ENCODE peak calls at places on chromosomes 3 and 15, in five cellular contexts. F is astrocyte of the spinal cord, Q is iris pigment epithelial cell, M is NCI-H1105, Y is aorta. J is an unnamed sample.

GRCh38 chr15:69996321-69996720 is 101.4 kb downstream of the TLE3 start:
- DNase-seq in F (no peak), Y (no peak), M (peak), Q (no peak), J (no peak)

GRCh38 chr3:2156244-2156847 is 57.7 kb downstream of the CNTN4 start:
- DNase-seq in M (no peak), Q (no peak), Y (no peak), F (no peak), J (peak)

GRCh38 chr3:8996681-8997121 is 33.4 kb upstream of the RAD18 start:
- DNase-seq in Y (no peak), F (peak), M (no peak), Q (peak), J (no peak)

GRCh38 chr3:10758304-10759037 is 57.6 kb upstream of the SLC6A11 start:
- DNase-seq in M (no peak), Y (peak), F (peak), Q (peak), J (peak)

GRCh38 chr3:61253756-61254155 is 2.5 kb upstream of the FHIT start:
- DNase-seq in Y (no peak), M (no peak), F (no peak), Q (no peak), J (no peak)

GRCh38 chr3:130789678-130790340 is 43.2 kb upstream of the PIK3R4 start:
- DNase-seq in M (no peak), F (no peak), Y (no peak), Q (no peak), J (peak)

GRCh38 chr15:88543065-88543776 is 3.3 kb downstream of the DET1 start:
- DNase-seq in F (no peak), Y (no peak), Q (no peak), M (no peak), J (no peak)

GRCh38 chr3:72246685-72247084 is 461.7 kb upstream of the PROK2 start:
- DNase-seq in M (no peak), Q (no peak), Y (no peak), F (no peak), J (no peak)

GRCh38 chr3:115494826-115495225 is 128.5 kb upstream of the GAP43 start:
- DNase-seq in Q (no peak), Y (no peak), M (peak), F (no peak), J (no peak)

GRCh38 chr15:98727115-98728040 is 79.0 kb downstream of the IGF1R start:
- DNase-seq in M (no peak), Q (peak), F (peak), Y (peak), J (peak)

GRCh38 chr3:4751057-4752051 is 227.9 kb upstream of the BHLHE40 start:
- DNase-seq in M (no peak), Y (no peak), F (peak), Q (peak), J (no peak)

GRCh38 chr15:40278026-40278425 is 4.8 kb downstream of the ANKRD63 start:
- DNase-seq in Q (no peak), M (no peak), F (no peak), Y (no peak), J (no peak)

GRCh38 chr3:105367063-105367405 is 325 bp downstream of the ALCAM start:
- DNase-seq in F (no peak), Q (no peak), M (no peak), Y (peak), J (peak)

GRCh38 chr15:73818308-73818985 is 54.9 kb upstream of the TBC1D21 start:
- DNase-seq in Y (peak), M (no peak), Q (no peak), F (no peak), J (no peak)

GRCh38 chr15:100191161-100191560 is 150.6 kb downstream of the ADAMTS17 start:
- DNase-seq in Y (no peak), Q (no peak), M (no peak), F (no peak), J (no peak)